ENCODE peak calls at places on chromosome 13, in nine cellular contexts. U is AG10803; W is DMS153; N is activated CD4-positive, CD25-positive, alpha-beta regulatory T cell treated with anti-CD3 and anti-CD28 coated beads, Interleukin-2, amount 50 U/mL, for 16 hours; O is effector memory CD4-positive, alpha-beta T cell; Z is hypothalamus; Q is heart right ventricle; A is HT-29; Y is C1 segment of cervical spinal cord. I is an unnamed sample.
A peak's percentile ranks its signal among the peaks of the same experiment; 100 is the strongest.

GRCh38 chr13:109256866-109257760 is 529.3 kb downstream of the IRS2 start:
- DNase-seq in U (peak; percentile 100), W (no peak), N (no peak), O (no peak), Z (no peak), Q (peak; percentile 27), A (peak; percentile 34), Y (no peak), I (no peak)

GRCh38 chr13:34435338-34435737 is 506.7 kb upstream of the NBEA start:
- DNase-seq in U (peak; percentile 70), W (no peak), N (no peak), O (no peak), Z (no peak), Q (no peak), A (no peak), Y (no peak), I (no peak)

GRCh38 chr13:113897161-113897560 is 33.3 kb upstream of the GAS6 start:
- DNase-seq in U (peak; percentile 100), W (no peak), N (no peak), O (no peak), Z (no peak), Q (no peak), A (peak; percentile 41), Y (no peak), I (peak; percentile 7)

GRCh38 chr13:90302113-90302512 is 1045.4 kb upstream of the MIR17HG start:
- DNase-seq in U (peak; percentile 68), W (no peak), N (no peak), O (no peak), Z (no peak), Q (no peak), A (no peak), Y (no peak), I (no peak)

GRCh38 chr13:94232161-94232560 is 247.3 kb downstream of the DCT start:
- DNase-seq in U (no peak), W (no peak), N (no peak), O (no peak), Z (no peak), Q (no peak), A (no peak), Y (no peak), I (no peak)

GRCh38 chr13:106354961-106355360 is 180.5 kb downstream of the EFNB2 start:
- DNase-seq in U (no peak), W (peak; percentile 54), N (no peak), O (no peak), Z (no peak), Q (no peak), A (no peak), Y (no peak), I (no peak)

GRCh38 chr13:98571955-98572662 is 4.8 kb downstream of the STK24 start:
- DNase-seq in U (peak; percentile 87), W (peak; percentile 76), N (no peak), O (peak; percentile 25), Z (no peak), Q (no peak), A (peak; percentile 71), Y (no peak), I (no peak)

GRCh38 chr13:46354143-46355087 is 32.6 kb downstream of the RUBCNL start:
- DNase-seq in U (peak; percentile 96), W (no peak), N (no peak), O (no peak), Z (no peak), Q (no peak), A (peak; percentile 40), Y (no peak), I (no peak)

GRCh38 chr13:33076451-33076992 is 60.3 kb downstream of the KL start:
- DNase-seq in U (no peak), W (no peak), N (no peak), O (no peak), Z (no peak), Q (no peak), A (no peak), Y (no peak), I (no peak)

GRCh38 chr13:91017031-91017668 is 330.3 kb upstream of the MIR17HG start:
- DNase-seq in U (peak; percentile 12), W (no peak), N (no peak), O (no peak), Z (peak; percentile 0), Q (no peak), A (peak; percentile 86), Y (no peak), I (no peak)

GRCh38 chr13:25149670-25150069 is 22.4 kb downstream of the AMER2 start:
- DNase-seq in U (no peak), W (no peak), N (no peak), O (no peak), Z (no peak), Q (no peak), A (no peak), Y (no peak), I (no peak)

GRCh38 chr13:104769520-104769919 is 1703.3 kb upstream of the SLC10A2 start:
- DNase-seq in U (no peak), W (no peak), N (no peak), O (no peak), Z (no peak), Q (no peak), A (no peak), Y (no peak), I (no peak)

GRCh38 chr13:85665286-85665685 is 133.9 kb downstream of the SLITRK6 start:
- DNase-seq in U (no peak), W (peak; percentile 34), N (no peak), O (no peak), Z (no peak), Q (no peak), A (no peak), Y (no peak), I (no peak)

GRCh38 chr13:49563513-49563912 is 21.8 kb downstream of the RCBTB1 start:
- DNase-seq in U (peak; percentile 74), W (no peak), N (no peak), O (no peak), Z (no peak), Q (no peak), A (no peak), Y (no peak), I (no peak)

GRCh38 chr13:27374126-27374613 is 50.2 kb upstream of the GTF3A start:
- DNase-seq in U (no peak), W (no peak), N (no peak), O (no peak), Z (no peak), Q (no peak), A (no peak), Y (no peak), I (no peak)

GRCh38 chr13:52665325-52665724 is 12.7 kb downstream of the SUGT1 start:
- DNase-seq in U (peak; percentile 38), W (peak; percentile 4), N (no peak), O (no peak), Z (no peak), Q (no peak), A (peak; percentile 62), Y (no peak), I (no peak)

GRCh38 chr13:75769141-75769905 is 133.2 kb downstream of the LMO7 start:
- DNase-seq in U (peak; percentile 56), W (no peak), N (no peak), O (no peak), Z (no peak), Q (no peak), A (peak; percentile 38), Y (no peak), I (no peak)

GRCh38 chr13:112892759-112893569 is 76.0 kb upstream of the MCF2L start:
- DNase-seq in U (no peak), W (no peak), N (no peak), O (no peak), Z (no peak), Q (no peak), A (peak; percentile 47), Y (no peak), I (no peak)

GRCh38 chr13:98143157-98143553 is 261 bp downstream of the FARP1 start:
- DNase-seq in U (no peak), W (no peak), N (no peak), O (no peak), Z (no peak), Q (peak; percentile 38), A (no peak), Y (no peak), I (peak; percentile 23)

GRCh38 chr13:46374710-46375109 is 12.3 kb downstream of the RUBCNL start:
- DNase-seq in U (no peak), W (no peak), N (no peak), O (no peak), Z (no peak), Q (no peak), A (no peak), Y (no peak), I (no peak)

GRCh38 chr13:23889598-23890224 is 511 bp upstream of the MIPEP start:
- DNase-seq in U (peak; percentile 22), W (no peak), N (no peak), O (no peak), Z (no peak), Q (no peak), A (peak; percentile 27), Y (no peak), I (no peak)

GRCh38 chr13:52845334-52845761 is 3.1 kb downstream of the PCDH8 start:
- DNase-seq in U (no peak), W (peak; percentile 53), N (no peak), O (no peak), Z (no peak), Q (no peak), A (no peak), Y (no peak), I (no peak)

GRCh38 chr13:43368003-43368402 is 344.6 kb downstream of the DNAJC15 start:
- DNase-seq in U (peak; percentile 70), W (no peak), N (no peak), O (no peak), Z (no peak), Q (no peak), A (no peak), Y (no peak), I (no peak)

GRCh38 chr13:87331178-87331577 is 340.0 kb upstream of the SLITRK5 start:
- DNase-seq in U (peak; percentile 0), W (no peak), N (no peak), O (no peak), Z (no peak), Q (peak; percentile 34), A (no peak), Y (no peak), I (no peak)

I was measured in uterus.